ENCODE peak calls at places on chromosomes 5 and 9, in five cellular contexts. G is GM23248, F is PC-3, E is MM.1S, M is HCT116. B is an unnamed sample.

GRCh38 chr5:154470172-154470571 is 7.9 kb downstream of the HAND1 start:
- DNase-seq in G (no peak), F (no peak), E (no peak), M (no peak), B (no peak)

GRCh38 chr5:142823176-142823575 is 53.0 kb downstream of the ARHGAP26 start:
- DNase-seq in F (peak; percentile 37), G (no peak), M (no peak), E (no peak), B (no peak)

GRCh38 chr5:59236996-59237395 is 654.1 kb downstream of the RAB3C start:
- DNase-seq in M (no peak), F (peak; percentile 22), G (no peak), E (no peak), B (no peak)

GRCh38 chr5:103424008-103424407 is 138.6 kb downstream of the NUDT12 start:
- DNase-seq in M (no peak), E (no peak), G (peak; percentile 78), F (peak; percentile 25), B (no peak)

GRCh38 chr5:109191153-109191558 is 218.6 kb downstream of the PJA2 start:
- DNase-seq in F (peak; percentile 54), E (peak; percentile 24), G (peak; percentile 77), M (peak; percentile 64), B (no peak)

GRCh38 chr5:103404483-103404882 is 145.9 kb downstream of the MACIR start:
- DNase-seq in G (no peak), F (no peak), M (no peak), E (no peak), B (no peak)

GRCh38 chr5:107668933-107669542 is 1.7 kb downstream of the EFNA5 start:
- DNase-seq in F (peak; percentile 45), M (no peak), E (no peak), G (peak; percentile 11), B (peak; percentile 37)

GRCh38 chr5:172501708-172502379 is 47.5 kb upstream of the SH3PXD2B start:
- DNase-seq in M (no peak), G (no peak), F (no peak), E (no peak), B (no peak)

GRCh38 chr5:14595189-14595588 is 13.6 kb downstream of the OTULINL start:
- DNase-seq in G (no peak), M (no peak), F (no peak), E (peak; percentile 88), B (no peak)

GRCh38 chr5:120684749-120685415 is 220.8 kb downstream of the PRR16 start:
- DNase-seq in G (peak; percentile 47), F (no peak), E (no peak), M (no peak), B (peak; percentile 39)

GRCh38 chr5:69450116-69450515 is 35.2 kb downstream of the MARVELD2 start:
- DNase-seq in E (no peak), G (peak; percentile 95), F (peak; percentile 96), M (peak; percentile 42), B (no peak)

DNA sequence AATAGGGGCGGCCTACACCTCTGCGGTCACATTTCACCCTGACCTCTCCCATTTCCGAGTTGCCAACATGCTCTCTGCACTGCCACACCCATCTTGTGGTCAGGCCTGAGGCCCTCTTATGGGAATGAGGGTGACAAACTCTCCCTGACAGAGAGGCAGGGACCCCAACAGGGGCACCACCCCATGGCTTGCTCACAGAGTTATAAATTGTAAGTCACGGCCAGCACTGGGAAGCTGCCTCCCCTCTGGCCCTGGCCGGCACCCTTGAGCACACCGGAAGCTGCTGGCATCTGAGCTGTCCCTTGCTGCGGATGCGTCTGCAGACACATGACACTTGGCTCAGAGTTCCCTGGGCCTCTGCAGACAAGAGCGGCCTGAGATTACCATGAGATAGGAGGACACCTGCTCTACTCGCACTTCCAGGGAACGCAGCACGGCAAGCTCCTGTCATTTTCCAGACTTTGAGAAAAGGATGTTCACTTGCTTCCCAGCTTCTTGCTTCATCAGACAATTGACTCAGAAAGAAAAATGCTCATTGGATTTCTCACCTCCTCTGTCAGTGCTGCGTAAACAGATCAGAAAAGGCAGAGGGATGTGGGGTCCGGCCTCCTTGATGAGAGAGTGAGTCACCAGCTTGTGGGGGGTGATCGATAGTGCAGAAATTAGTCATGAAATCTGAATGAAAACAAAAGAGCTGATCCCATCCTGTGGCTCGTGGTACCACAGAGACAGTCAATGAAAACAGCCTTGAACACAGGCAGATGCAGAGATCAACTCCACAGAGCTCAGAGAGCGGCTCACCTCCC is 269.8 kb downstream of the SYK start:
- DNase-seq in G (peak; percentile 94), M (no peak), F (peak; percentile 75), E (no peak), B (no peak)
- H3K9ac ChIP-seq in G (peak overlapping the region; percentile 74), M (no peak overlapping the region), F (peak overlapping the region; percentile 69), E (no peak overlapping the region), B (no peak overlapping the region)

DNA sequence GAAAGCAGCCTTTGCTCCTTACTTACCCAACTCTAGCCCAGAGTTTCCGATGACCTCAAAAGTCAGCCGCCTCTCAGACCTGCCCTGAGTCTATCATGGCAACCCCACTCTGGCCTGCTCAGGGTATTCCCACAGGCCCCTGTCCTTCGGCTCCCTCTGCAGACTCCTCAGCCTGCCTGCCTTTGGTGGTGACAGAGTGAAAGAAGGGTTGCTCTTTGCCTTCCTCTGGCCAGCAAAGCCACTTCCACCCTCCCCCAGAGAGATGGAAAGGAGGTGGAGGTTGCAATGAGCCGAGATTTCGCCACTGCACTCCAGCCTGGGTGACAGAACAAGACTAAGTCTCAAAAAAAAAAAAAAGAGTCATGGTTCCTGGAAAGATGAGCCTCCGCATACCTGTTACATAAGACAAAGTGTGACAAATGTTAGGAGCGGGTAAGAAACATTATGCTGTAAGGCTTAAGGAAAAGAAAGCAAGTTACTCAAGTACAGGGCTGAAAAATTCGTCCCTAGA is 2.3 kb upstream of the SMIM33 start:
- DNase-seq in E (no peak), M (no peak), F (no peak), G (peak; percentile 27), B (peak; percentile 47)
- TF ChIP-seq EZH2phosphoT487 in E (no peak), M (no peak), F (no peak), G (no peak), B (no peak)

GRCh38 chr5:112159435-112159834 is 259.6 kb downstream of the EPB41L4A start:
- DNase-seq in M (no peak), F (no peak), E (no peak), G (peak; percentile 43), B (no peak)

GRCh38 chr5:112165399-112165798 is 253.7 kb downstream of the EPB41L4A start:
- DNase-seq in E (no peak), G (no peak), M (no peak), F (no peak), B (no peak)

GRCh38 chr5:112160652-112161391 is 258.3 kb downstream of the EPB41L4A start:
- DNase-seq in G (peak; percentile 90), M (peak; percentile 76), F (peak; percentile 90), E (peak; percentile 88), B (peak; percentile 87)

GRCh38 chr5:112163435-112163834 is 255.6 kb downstream of the EPB41L4A start:
- DNase-seq in M (no peak), G (no peak), E (no peak), F (no peak), B (no peak)

GRCh38 chr5:112161392-112161748 is 257.7 kb downstream of the EPB41L4A start:
- DNase-seq in E (no peak), M (no peak), F (no peak), G (no peak), B (peak; percentile 37)
- H3K9ac ChIP-seq in E (peak overlapping the region; percentile 90), M (peak overlapping the region; percentile 97), F (peak overlapping the region; percentile 97), G (peak overlapping the region; percentile 95), B (peak overlapping the region; percentile 96)

DNA sequence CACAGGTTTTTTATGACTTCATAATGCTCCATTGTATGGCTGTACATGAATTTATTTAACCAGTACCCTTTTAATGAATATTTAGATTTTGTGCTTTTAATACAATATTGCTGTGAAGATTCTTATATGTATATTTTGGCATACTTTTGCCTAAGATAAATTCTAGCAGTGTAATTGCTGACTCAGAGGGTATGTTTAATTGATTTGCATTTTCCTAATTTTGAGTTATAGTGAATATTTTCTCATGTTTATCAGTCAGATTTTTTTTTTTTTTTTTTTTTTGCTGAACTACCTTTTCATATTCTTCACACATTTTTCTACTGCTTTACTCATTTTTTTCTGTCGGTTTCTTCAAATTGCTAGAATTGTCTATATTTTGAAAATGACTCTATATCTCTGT is 222.6 kb downstream of the VPS13A start:
- DNase-seq in G (no peak), E (no peak), F (no peak), M (no peak), B (no peak)
- TF ChIP-seq EZH2phosphoT487 in G (no peak), E (no peak), F (no peak), M (no peak), B (no peak)

GRCh38 chr5:72878854-72879253 is 62.4 kb downstream of the TNPO1 start:
- DNase-seq in E (no peak), G (no peak), M (no peak), F (no peak), B (no peak)
- H3K9ac ChIP-seq in E (no peak overlapping the region), G (no peak overlapping the region), M (no peak overlapping the region), F (no peak overlapping the region), B (no peak overlapping the region)

GRCh38 chr5:180820788-180821321 is 18.2 kb upstream of the MGAT1 start:
- DNase-seq in G (no peak), M (no peak), F (no peak), E (peak; percentile 94), B (no peak)
- TF ChIP-seq EZH2phosphoT487 in G (no peak), M (no peak), F (no peak), E (no peak), B (no peak)

DNA sequence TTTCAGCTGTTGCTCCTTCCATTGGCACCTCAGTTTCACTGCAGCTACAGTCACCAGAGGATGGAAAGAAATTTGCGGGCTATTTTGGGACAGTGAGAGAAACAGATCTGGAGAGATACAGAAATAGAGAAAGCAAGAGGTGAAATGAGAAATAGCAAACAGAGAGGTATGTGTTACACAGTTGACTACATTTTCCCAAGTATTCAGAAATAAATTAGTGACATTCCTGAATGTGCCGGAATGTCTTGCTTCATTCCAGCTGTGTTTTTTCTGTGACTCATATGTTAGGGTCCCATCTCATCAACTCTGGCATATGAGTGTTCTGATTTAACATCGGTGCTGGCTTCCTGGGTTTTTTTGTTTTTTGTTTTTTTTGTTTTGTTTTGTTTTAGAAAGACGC is 63.8 kb upstream of the ZNF462 start:
- DNase-seq in F (peak; percentile 71), M (no peak), E (no peak), G (peak; percentile 59), B (no peak)
- H3K9ac ChIP-seq in F (no peak overlapping the region), M (no peak overlapping the region), E (no peak overlapping the region), G (no peak overlapping the region), B (no peak overlapping the region)

GRCh38 chr9:120893585-120893857 is 16.5 kb upstream of the PHF19 start:
- DNase-seq in E (no peak), M (no peak), G (peak; percentile 44), F (no peak), B (no peak)
- TF ChIP-seq EZH2phosphoT487 in E (no peak), M (no peak), G (no peak), F (no peak), B (no peak)

GRCh38 chr9:33287087-33287490 is 3.2 kb upstream of the NFX1 start:
- DNase-seq in M (peak; percentile 46), E (peak; percentile 83), F (peak; percentile 76), G (peak; percentile 91), B (peak; percentile 65)
- H3K9ac ChIP-seq in M (no peak overlapping the region), E (no peak overlapping the region), F (no peak overlapping the region), G (peak overlapping the region; percentile 17), B (no peak overlapping the region)

B was measured in neural progenitor cell.